ENCODE peak calls at places on chromosomes 16 and 17, in four cellular contexts. One of them, this sample, is unnamed.

GRCh38 chr17:4673169-4673568 is 30.8 kb downstream of the PELP1 start:
- DNase-seq in GM12878: no peak
- DNase-seq in HepG2: no peak
- DNase-seq in A549: no peak
- DNase-seq in this sample: no peak

GRCh38 chr16:84471316-84471715 is 33.1 kb downstream of the MEAK7 start:
- DNase-seq in GM12878: no peak
- DNase-seq in HepG2: no peak
- DNase-seq in A549: no peak
- DNase-seq in this sample: no peak

GRCh38 chr16:72001180-72001890 is 1.1 kb upstream of the PKD1L3 start:
- DNase-seq in GM12878: no peak
- DNase-seq in HepG2: no peak
- DNase-seq in A549: no peak
- DNase-seq in this sample: no peak

GRCh38 chr16:31071861-31072260 is 2.2 kb downstream of the ZNF668 start:
- DNase-seq in GM12878: no peak
- DNase-seq in HepG2: no peak
- DNase-seq in A549: no peak
- DNase-seq in this sample: no peak

GRCh38 chr17:17944743-17945142 is 27.5 kb downstream of the TOM1L2 start:
- DNase-seq in GM12878: no peak
- DNase-seq in HepG2: no peak
- DNase-seq in A549: no peak
- DNase-seq in this sample: no peak

GRCh38 chr16:70713342-70713741 is 27.5 kb upstream of the MTSS2 start:
- DNase-seq in GM12878: no peak
- DNase-seq in HepG2: no peak
- DNase-seq in A549: no peak
- DNase-seq in this sample: no peak

GRCh38 chr16:85778873-85779272 is 20.5 kb downstream of the EMC8 start:
- DNase-seq in GM12878: no peak
- DNase-seq in HepG2: no peak
- DNase-seq in A549: no peak
- DNase-seq in this sample: no peak

GRCh38 chr16:73046484-73047214 is 1.3 kb downstream of the ZFHX3 start:
- DNase-seq in GM12878: no peak
- DNase-seq in HepG2: no peak
- DNase-seq in A549: no peak
- DNase-seq in this sample: no peak

GRCh38 chr16:6483634-6484033 is 849.0 kb upstream of the RBFOX1 start:
- DNase-seq in GM12878: no peak
- DNase-seq in HepG2: no peak
- DNase-seq in A549: no peak
- DNase-seq in this sample: no peak

GRCh38 chr16:68000450-68000849 is 1.2 kb upstream of the DPEP2 start:
- DNase-seq in GM12878: no peak
- DNase-seq in HepG2: no peak
- DNase-seq in A549: no peak
- DNase-seq in this sample: no peak

GRCh38 chr16:24189941-24190340 is 66.2 kb upstream of the CACNG3 start:
- DNase-seq in GM12878: no peak
- DNase-seq in HepG2: no peak
- DNase-seq in A549: no peak
- DNase-seq in this sample: no peak

GRCh38 chr17:66632716-66633115 is 202.2 kb upstream of the CACNG5 start:
- DNase-seq in GM12878: no peak
- DNase-seq in HepG2: no peak
- DNase-seq in A549: no peak
- DNase-seq in this sample: no peak

GRCh38 chr16:66905633-66906539 is 12.8 kb downstream of the CDH16 start:
- DNase-seq in GM12878: no peak
- DNase-seq in HepG2: peak
- DNase-seq in A549: no peak
- DNase-seq in this sample: peak

GRCh38 chr16:212999-213398 is 16.2 kb downstream of the LUC7L start:
- DNase-seq in GM12878: no peak
- DNase-seq in HepG2: no peak
- DNase-seq in A549: no peak
- DNase-seq in this sample: no peak

GRCh38 chr16:27499659-27500055 is 50.1 kb downstream of the GTF3C1 start:
- DNase-seq in GM12878: no peak
- DNase-seq in HepG2: no peak
- DNase-seq in A549: no peak
- DNase-seq in this sample: no peak

GRCh38 chr17:80068301-80069160 is 32.1 kb downstream of the CCDC40 start:
- DNase-seq in GM12878: no peak
- DNase-seq in HepG2: peak
- DNase-seq in A549: no peak
- DNase-seq in this sample: peak

GRCh38 chr16:82135844-82136243 is 34.2 kb downstream of the MPHOSPH6 start:
- DNase-seq in GM12878: no peak
- DNase-seq in HepG2: peak
- DNase-seq in A549: no peak
- DNase-seq in this sample: no peak

GRCh38 chr16:51376080-51376479 is 225.0 kb upstream of the SALL1 start:
- DNase-seq in GM12878: no peak
- DNase-seq in HepG2: no peak
- DNase-seq in A549: peak
- DNase-seq in this sample: no peak

DNA sequence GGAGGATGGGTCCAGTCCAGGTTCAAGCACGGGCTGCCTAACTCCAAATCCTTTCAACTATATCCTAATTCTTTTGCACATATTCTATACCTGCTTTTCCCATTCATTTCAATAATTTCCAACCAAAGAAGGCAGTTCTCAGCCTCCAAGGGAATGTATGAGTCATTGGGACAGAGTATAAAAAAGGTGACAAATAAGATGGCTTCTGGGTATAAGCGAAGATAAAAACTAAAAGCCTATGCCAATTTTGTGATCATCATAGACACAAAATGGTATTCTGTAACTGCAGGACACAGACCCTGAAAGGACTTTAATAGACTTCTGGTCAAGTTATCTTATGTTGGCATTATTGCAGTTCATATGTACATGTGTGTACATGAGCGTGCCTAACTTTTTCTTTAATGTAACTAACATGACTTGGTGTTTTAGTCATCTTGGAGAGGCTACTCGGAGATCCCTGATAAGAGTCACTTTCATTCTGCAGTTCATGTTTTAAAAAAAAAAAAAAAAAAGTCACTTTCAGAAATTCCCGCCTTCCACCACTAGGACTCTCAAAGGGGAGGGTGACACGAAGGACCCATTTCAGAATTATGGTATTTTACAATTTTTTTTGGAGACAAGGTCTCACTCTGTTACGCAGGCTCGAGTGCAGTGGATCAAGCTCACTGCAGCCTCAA is 17.3 kb downstream of the COG1 start:
- DNase-seq in GM12878: no peak
- DNase-seq in HepG2: no peak
- DNase-seq in A549: no peak
- DNase-seq in this sample: peak
- TF ChIP-seq BHLHE40 in GM12878: no peak
- TF ChIP-seq BHLHE40 in HepG2: no peak
- TF ChIP-seq BHLHE40 in A549: no peak
- TF ChIP-seq BHLHE40 in this sample: no peak

DNA sequence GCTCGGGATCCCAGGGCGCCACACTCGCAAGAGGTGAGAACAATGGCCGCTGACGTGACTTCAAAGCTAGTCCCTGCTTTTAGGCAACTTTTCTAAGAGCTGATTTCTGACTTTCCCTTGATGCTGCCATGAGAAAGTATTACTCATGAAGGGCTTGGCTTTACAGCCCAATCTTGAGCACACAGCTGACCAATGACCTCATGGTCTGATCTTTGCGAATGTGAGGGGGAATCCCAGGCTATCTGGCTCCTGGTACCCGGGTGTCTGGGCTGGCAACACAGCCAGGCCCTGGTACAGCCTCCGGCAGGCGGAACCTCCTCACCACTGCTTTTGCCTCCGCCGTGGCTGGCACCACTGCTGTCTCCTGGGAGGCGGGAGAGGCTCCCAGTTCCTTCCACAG is 17.5 kb downstream of the NDUFAF8 start:
- DNase-seq in GM12878: no peak
- DNase-seq in HepG2: no peak
- DNase-seq in A549: peak
- DNase-seq in this sample: no peak
- TF ChIP-seq BHLHE40 in GM12878: no peak
- TF ChIP-seq BHLHE40 in HepG2: no peak
- TF ChIP-seq BHLHE40 in A549: no peak
- TF ChIP-seq BHLHE40 in this sample: no peak

DNA sequence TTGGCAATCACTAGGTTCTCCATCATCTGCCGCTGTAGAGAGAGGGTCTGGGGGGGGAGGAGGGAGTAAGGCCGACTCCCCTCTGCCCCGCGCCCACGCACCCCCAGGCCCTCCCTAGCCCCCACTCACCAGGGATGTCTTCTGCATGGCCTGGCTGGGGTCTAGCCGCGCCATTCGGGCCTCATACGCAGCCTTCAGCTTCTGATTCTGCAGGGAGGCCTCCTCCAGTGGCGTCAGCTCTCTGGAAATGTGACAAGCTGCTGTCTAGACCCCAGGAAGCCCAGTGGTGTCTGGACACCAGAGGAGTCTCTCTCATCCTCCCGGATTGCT is 8.3 kb downstream of the VPS9D1 start:
- DNase-seq in GM12878: no peak
- DNase-seq in HepG2: no peak
- DNase-seq in A549: no peak
- DNase-seq in this sample: no peak
- TF ChIP-seq BHLHE40 in GM12878: no peak
- TF ChIP-seq BHLHE40 in HepG2: no peak
- TF ChIP-seq BHLHE40 in A549: no peak
- TF ChIP-seq BHLHE40 in this sample: no peak

GRCh38 chr17:70896843-70897242 is 727.5 kb downstream of the KCNJ2 start:
- DNase-seq in GM12878: no peak
- DNase-seq in HepG2: no peak
- DNase-seq in A549: no peak
- DNase-seq in this sample: no peak
- TF ChIP-seq BHLHE40 in GM12878: no peak
- TF ChIP-seq BHLHE40 in HepG2: no peak
- TF ChIP-seq BHLHE40 in A549: no peak
- TF ChIP-seq BHLHE40 in this sample: no peak

GRCh38 chr16:12016166-12016947 is 39.8 kb downstream of the SNX29 start:
- DNase-seq in GM12878: no peak
- DNase-seq in HepG2: no peak
- DNase-seq in A549: no peak
- DNase-seq in this sample: no peak
- TF ChIP-seq BHLHE40 in GM12878: no peak
- TF ChIP-seq BHLHE40 in HepG2: no peak
- TF ChIP-seq BHLHE40 in A549: no peak
- TF ChIP-seq BHLHE40 in this sample: no peak

GRCh38 chr16:11400076-11400475 is 54.8 kb downstream of the RMI2 start:
- DNase-seq in GM12878: no peak
- DNase-seq in HepG2: no peak
- DNase-seq in A549: no peak
- DNase-seq in this sample: no peak
- TF ChIP-seq BHLHE40 in GM12878: no peak
- TF ChIP-seq BHLHE40 in HepG2: no peak
- TF ChIP-seq BHLHE40 in A549: no peak
- TF ChIP-seq BHLHE40 in this sample: no peak

DNA sequence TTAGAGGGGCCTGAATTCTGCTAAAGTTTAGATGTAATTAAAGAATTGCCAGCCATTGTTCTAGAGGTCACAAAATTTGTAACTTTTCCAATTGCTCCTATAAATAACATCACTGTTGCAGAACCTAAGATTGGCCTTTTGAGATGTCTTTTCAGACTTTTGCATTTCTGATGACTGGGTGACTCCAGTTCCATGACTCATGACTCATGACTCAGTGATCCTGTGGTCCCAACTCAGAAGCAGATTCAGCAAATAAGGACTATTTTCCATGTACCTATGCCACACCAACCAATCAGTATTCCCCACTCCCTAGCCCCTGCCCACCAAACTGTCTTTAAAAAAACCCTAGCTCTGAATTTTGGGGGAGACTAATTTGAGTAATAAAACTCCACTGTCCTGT is 740.9 kb downstream of the CDH8 start:
- DNase-seq in GM12878: no peak
- DNase-seq in HepG2: no peak
- DNase-seq in A549: no peak
- DNase-seq in this sample: no peak
- TF ChIP-seq BHLHE40 in GM12878: no peak
- TF ChIP-seq BHLHE40 in HepG2: no peak
- TF ChIP-seq BHLHE40 in A549: no peak
- TF ChIP-seq BHLHE40 in this sample: no peak

GRCh38 chr17:81951785-81952684 is 5.0 kb upstream of the MYADML2 start:
- DNase-seq in GM12878: no peak
- DNase-seq in HepG2: peak
- DNase-seq in A549: no peak
- DNase-seq in this sample: no peak

GRCh38 chr17:81952792-81953228 is 5.8 kb upstream of the MYADML2 start:
- DNase-seq in GM12878: no peak
- DNase-seq in HepG2: no peak
- DNase-seq in A549: no peak
- DNase-seq in this sample: no peak

GRCh38 chr17:81948635-81949378 is 1.8 kb upstream of the MYADML2 start:
- DNase-seq in GM12878: no peak
- DNase-seq in HepG2: no peak
- DNase-seq in A549: no peak
- DNase-seq in this sample: no peak

GRCh38 chr17:81947189-81947588 is at the start of gene MYADML2:
- DNase-seq in GM12878: no peak
- DNase-seq in HepG2: no peak
- DNase-seq in A549: no peak
- DNase-seq in this sample: no peak

GRCh38 chr17:81950501-81950900 is 3.5 kb upstream of the MYADML2 start:
- DNase-seq in GM12878: no peak
- DNase-seq in HepG2: no peak
- DNase-seq in A549: no peak
- DNase-seq in this sample: no peak
- TF ChIP-seq BHLHE40 in GM12878: no peak
- TF ChIP-seq BHLHE40 in HepG2: peak
- TF ChIP-seq BHLHE40 in A549: no peak
- TF ChIP-seq BHLHE40 in this sample: no peak

This sample was measured in HEK293T.